ENCODE peak calls at places on chromosomes 5 and 9, in nine cellular contexts. Q, V, U, W, N, O, K, P and R are unnamed samples.

GRCh38 chr9:83431470-83432060 is 106.6 kb downstream of the FRMD3 start:
- DNase-seq in Q (no peak), V (no peak), U (no peak), W (no peak), N (no peak), O (no peak), K (no peak), P (no peak), R (no peak)

GRCh38 chr5:130720355-130720754 is 444.7 kb downstream of the HINT1 start:
- DNase-seq in Q (peak), V (peak), U (peak), W (no peak), N (no peak), O (peak), K (peak), P (no peak), R (no peak)

GRCh38 chr9:92300935-92301334 is 7.4 kb upstream of the IARS1 start:
- DNase-seq in Q (no peak), V (no peak), U (no peak), W (no peak), N (no peak), O (no peak), K (no peak), P (no peak), R (no peak)

GRCh38 chr5:129400395-129400983 is 59.6 kb upstream of the ADAMTS19 start:
- DNase-seq in Q (no peak), V (peak), U (no peak), W (no peak), N (no peak), O (no peak), K (no peak), P (no peak), R (no peak)

GRCh38 chr5:159936686-159937329 is 20.5 kb downstream of the ADRA1B start:
- DNase-seq in Q (no peak), V (peak), U (peak), W (no peak), N (no peak), O (no peak), K (no peak), P (no peak), R (no peak)

GRCh38 chr5:160514191-160514590 is 92.5 kb downstream of the PTTG1 start:
- DNase-seq in Q (no peak), V (no peak), U (no peak), W (no peak), N (no peak), O (no peak), K (no peak), P (no peak), R (no peak)

GRCh38 chr9:79120533-79121315 is 451.0 kb upstream of the TLE4 start:
- DNase-seq in Q (no peak), V (no peak), U (no peak), W (no peak), N (no peak), O (no peak), K (no peak), P (no peak), R (no peak)

GRCh38 chr5:135737701-135738563 is 96.5 kb upstream of the SLC25A48 start:
- DNase-seq in Q (no peak), V (no peak), U (no peak), W (no peak), N (no peak), O (no peak), K (no peak), P (no peak), R (no peak)

GRCh38 chr9:129351642-129352151 is 173.6 kb upstream of the IER5L start:
- DNase-seq in Q (no peak), V (no peak), U (no peak), W (no peak), N (no peak), O (no peak), K (no peak), P (no peak), R (no peak)